ENCODE peak calls at places on chromosomes 4 and X, in ten cellular contexts. Q, C, K, U, N, W, J, E, O and D are unnamed samples.

GRCh38 chrX:149570668-149571067 is 16.6 kb downstream of the MAGEA9B start:
- DNase-seq in Q (no peak), C (peak; percentile 85), K (no peak), U (peak; percentile 36), N (no peak), W (no peak), J (no peak), E (no peak), O (peak; percentile 44), D (peak; percentile 72)

GRCh38 chr4:151553874-151554273 is 144.9 kb downstream of the FHIP1A start:
- DNase-seq in Q (no peak), C (no peak), K (no peak), U (no peak), N (no peak), W (no peak), J (no peak), E (no peak), O (no peak), D (no peak)

GRCh38 chrX:134484039-134484438 is 24.1 kb downstream of the HPRT1 start:
- DNase-seq in Q (no peak), C (peak; percentile 39), K (no peak), U (peak; percentile 74), N (no peak), W (no peak), J (no peak), E (no peak), O (peak; percentile 50), D (peak; percentile 59)

GRCh38 chr4:99324978-99325377 is 3.8 kb upstream of the ADH1B start:
- DNase-seq in Q (no peak), C (no peak), K (no peak), U (peak; percentile 94), N (peak; percentile 60), W (peak; percentile 61), J (peak; percentile 85), E (no peak), O (peak; percentile 26), D (peak; percentile 82)

GRCh38 chr4:7753271-7753670 is 186.4 kb downstream of the AFAP1 start:
- DNase-seq in Q (no peak), C (peak; percentile 94), K (no peak), U (no peak), N (no peak), W (no peak), J (no peak), E (peak; percentile 43), O (no peak), D (peak; percentile 85)

GRCh38 chr4:68874507-68874906 is 58.7 kb downstream of the UGT2B10 start:
- DNase-seq in Q (no peak), C (peak; percentile 16), K (no peak), U (no peak), N (no peak), W (no peak), J (no peak), E (no peak), O (no peak), D (no peak)

GRCh38 chr4:152079543-152080293 is 318.9 kb upstream of the GATB start:
- DNase-seq in Q (no peak), C (no peak), K (no peak), U (no peak), N (no peak), W (no peak), J (no peak), E (no peak), O (no peak), D (no peak)

GRCh38 chr4:48909697-48910096 is 3.1 kb upstream of the OCIAD2 start:
- DNase-seq in Q (no peak), C (peak; percentile 99), K (no peak), U (peak; percentile 92), N (no peak), W (no peak), J (no peak), E (no peak), O (peak; percentile 88), D (peak; percentile 97)

GRCh38 chr4:84258905-84259830 is 239.9 kb downstream of the NKX6-1 start:
- DNase-seq in Q (no peak), C (peak; percentile 21), K (no peak), U (peak; percentile 27), N (no peak), W (no peak), J (no peak), E (no peak), O (peak; percentile 50), D (peak; percentile 53)

GRCh38 chr4:991451-992296 is 1.5 kb downstream of the SLC26A1 start:
- DNase-seq in Q (no peak), C (no peak), K (no peak), U (no peak), N (no peak), W (no peak), J (no peak), E (no peak), O (no peak), D (no peak)

GRCh38 chrX:140524556-140524955 is 19.7 kb upstream of the SOX3 start:
- DNase-seq in Q (no peak), C (no peak), K (no peak), U (peak; percentile 0), N (no peak), W (no peak), J (no peak), E (no peak), O (no peak), D (peak; percentile 47)

GRCh38 chr4:35465096-35465495 is 779.2 kb downstream of the ARAP2 start:
- DNase-seq in Q (no peak), C (no peak), K (no peak), U (no peak), N (no peak), W (no peak), J (no peak), E (no peak), O (no peak), D (peak; percentile 11)

GRCh38 chrX:15838017-15838416 is 16.6 kb downstream of the AP1S2 start:
- DNase-seq in Q (no peak), C (no peak), K (no peak), U (no peak), N (no peak), W (no peak), J (no peak), E (no peak), O (no peak), D (peak; percentile 3)

GRCh38 chrX:80511969-80512760 is 91.9 kb downstream of the TENT5D start:
- DNase-seq in Q (no peak), C (no peak), K (no peak), U (peak; percentile 48), N (no peak), W (no peak), J (no peak), E (no peak), O (peak; percentile 54), D (peak; percentile 22)

GRCh38 chr4:88738146-88738545 is 40.5 kb upstream of the NAP1L5 start:
- DNase-seq in Q (no peak), C (no peak), K (no peak), U (no peak), N (no peak), W (peak; percentile 39), J (no peak), E (no peak), O (no peak), D (no peak)

GRCh38 chr4:101285985-101286384 is 61.3 kb downstream of the PPP3CA start:
- DNase-seq in Q (no peak), C (no peak), K (no peak), U (no peak), N (no peak), W (no peak), J (no peak), E (no peak), O (no peak), D (no peak)

GRCh38 chr4:52664479-52664878 is 5.4 kb upstream of the USP46 start:
- DNase-seq in Q (no peak), C (no peak), K (no peak), U (no peak), N (no peak), W (no peak), J (no peak), E (no peak), O (no peak), D (no peak)

GRCh38 chr4:146654648-146654975 is 15.9 kb downstream of the POU4F2 start:
- DNase-seq in Q (no peak), C (no peak), K (no peak), U (no peak), N (no peak), W (no peak), J (no peak), E (no peak), O (no peak), D (no peak)
- TF ChIP-seq CTCF in Q (no peak), C (no peak), K (no peak), U (no peak), N (no peak), W (no peak), J (no peak), E (no peak), O (no peak), D (no peak)

GRCh38 chr4:26787461-26788340 is 72.9 kb upstream of the STIM2 start:
- DNase-seq in Q (no peak), C (peak; percentile 85), K (no peak), U (peak; percentile 72), N (peak; percentile 53), W (peak; percentile 43), J (no peak), E (no peak), O (peak; percentile 64), D (peak; percentile 88)
- TF ChIP-seq CTCF in Q (no peak), C (no peak), K (peak; percentile 28), U (peak; percentile 66), N (peak; percentile 63), W (peak; percentile 51), J (peak; percentile 32), E (peak; percentile 41), O (peak; percentile 18), D (no peak)

DNA sequence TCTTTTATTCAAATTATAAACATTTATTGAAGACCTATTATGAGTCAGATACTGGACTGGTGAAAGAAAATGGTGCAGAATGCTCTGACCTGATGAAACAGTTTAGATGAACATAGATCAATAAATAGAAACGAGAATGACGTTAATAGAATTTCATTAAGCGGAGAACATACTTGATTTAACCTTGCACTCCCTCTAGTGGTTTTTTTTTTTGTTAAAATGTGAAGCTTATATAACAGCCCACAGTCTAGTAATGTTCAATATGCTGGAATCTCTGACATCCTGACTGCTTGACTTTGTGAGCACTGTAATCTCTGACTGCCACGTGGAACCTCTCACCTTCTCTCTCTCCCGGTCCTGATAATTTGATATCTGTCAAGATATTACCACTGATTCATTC is 32.3 kb downstream of the HDAC8 start:
- DNase-seq in Q (no peak), C (no peak), K (no peak), U (peak; percentile 49), N (no peak), W (no peak), J (no peak), E (no peak), O (peak; percentile 8), D (peak; percentile 14)
- TF ChIP-seq CTCF in Q (no peak), C (peak; percentile 21), K (no peak), U (no peak), N (peak; percentile 44), W (peak; percentile 36), J (peak; percentile 47), E (no peak), O (peak; percentile 42), D (peak; percentile 27)

DNA sequence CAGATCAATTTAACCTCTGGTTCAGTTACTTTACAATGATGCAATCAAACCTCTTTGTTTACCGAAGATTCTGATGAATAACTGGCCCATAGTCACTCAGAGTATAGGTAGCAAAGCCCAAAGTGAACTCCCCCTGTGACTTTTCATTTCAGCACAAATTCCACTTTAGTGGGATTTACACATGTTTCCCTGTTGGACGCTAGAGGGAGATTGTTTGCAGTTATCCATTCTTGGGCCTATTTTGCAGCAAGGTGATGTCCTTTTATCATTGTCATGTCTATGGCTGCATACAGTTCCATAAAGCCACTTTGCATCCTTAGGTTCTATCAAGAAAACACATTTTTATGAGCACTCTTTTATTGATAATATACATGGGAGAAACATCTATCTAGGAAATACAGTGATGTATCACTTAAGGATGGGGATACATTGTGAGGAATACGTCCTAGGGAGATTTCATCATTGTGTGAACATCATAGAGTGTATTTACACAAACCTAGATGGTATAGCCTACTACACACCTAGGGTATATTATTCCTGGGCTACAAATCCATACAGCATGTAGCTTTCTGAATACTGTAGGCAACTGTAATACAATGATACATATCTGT is 14.5 kb upstream of the DKK2 start:
- DNase-seq in Q (no peak), C (no peak), K (no peak), U (peak; percentile 16), N (no peak), W (no peak), J (no peak), E (no peak), O (peak; percentile 26), D (peak; percentile 38)
- TF ChIP-seq CTCF in Q (no peak), C (peak; percentile 74), K (peak; percentile 7), U (peak; percentile 74), N (peak; percentile 59), W (peak; percentile 34), J (peak; percentile 50), E (peak; percentile 54), O (peak; percentile 55), D (peak; percentile 59)